ENCODE peak calls at places on chromosomes 11 and 22, in six cellular contexts. S is AG04450, Q is fibroblast of mammary gland, W is lower leg skin, D is heart right ventricle, G is brain microvascular endothelial cell. I is an unnamed sample.

GRCh38 chr11:40274017-40274416 is 1185.4 kb downstream of the LRRC4C start:
- DNase-seq in G (peak; percentile 53), S (no peak), W (no peak), Q (no peak), D (no peak), I (no peak)

GRCh38 chr11:65488273-65489058 is 10.4 kb upstream of the MALAT1 start:
- DNase-seq in W (peak; percentile 92), G (peak; percentile 68), S (no peak), D (peak; percentile 66), Q (peak; percentile 88), I (no peak)

GRCh38 chr11:19931141-19931767 is 218.6 kb downstream of the NAV2 start:
- DNase-seq in G (no peak), S (no peak), D (no peak), Q (peak; percentile 82), W (no peak), I (no peak)

GRCh38 chr11:11836676-11837231 is 5.0 kb upstream of the USP47 start:
- DNase-seq in Q (no peak), G (no peak), D (no peak), W (no peak), S (no peak), I (no peak)

GRCh38 chr11:36447514-36447913 is 62.6 kb downstream of the TRAF6 start:
- DNase-seq in G (no peak), D (no peak), W (no peak), S (no peak), Q (no peak), I (no peak)

GRCh38 chr11:69353696-69354544 is 60.0 kb downstream of the MYEOV start:
- DNase-seq in W (peak; percentile 68), D (no peak), G (peak; percentile 8), Q (no peak), S (no peak), I (no peak)

GRCh38 chr11:47711816-47712215 is 3.4 kb downstream of the AGBL2 start:
- DNase-seq in D (no peak), W (no peak), G (no peak), S (no peak), Q (no peak), I (no peak)

GRCh38 chr11:19498986-19499669 is 213.5 kb upstream of the NAV2 start:
- DNase-seq in D (no peak), Q (peak; percentile 53), W (no peak), S (no peak), G (peak; percentile 21), I (no peak)

GRCh38 chr11:8087185-8087584 is 6.2 kb downstream of the TUB start:
- DNase-seq in D (no peak), G (no peak), W (no peak), Q (no peak), S (no peak), I (no peak)

GRCh38 chr11:64500176-64501013 is 90.6 kb upstream of the SLC22A12 start:
- DNase-seq in Q (peak; percentile 10), D (no peak), G (no peak), S (no peak), W (peak; percentile 76), I (no peak)

GRCh38 chr11:70019576-70020011 is 58.5 kb upstream of the ANO1 start:
- DNase-seq in D (no peak), Q (peak; percentile 69), G (no peak), S (no peak), W (peak; percentile 45), I (no peak)

GRCh38 chr11:32884023-32884422 is 8.6 kb upstream of the QSER1 start:
- DNase-seq in D (no peak), Q (no peak), G (no peak), S (no peak), W (no peak), I (no peak)

GRCh38 chr11:67644042-67644441 is 4.5 kb upstream of the TBX10 start:
- DNase-seq in D (no peak), S (no peak), G (no peak), W (peak; percentile 45), Q (peak; percentile 17), I (no peak)

GRCh38 chr11:108654994-108655631 is 9.8 kb upstream of the DDX10 start:
- DNase-seq in G (peak; percentile 49), D (no peak), Q (peak; percentile 66), S (no peak), W (no peak), I (no peak)

GRCh38 chr11:44470849-44471248 is 94.6 kb upstream of the CD82 start:
- DNase-seq in S (no peak), G (no peak), W (no peak), D (no peak), Q (no peak), I (no peak)

GRCh38 chr11:112719736-112720525 is 241.3 kb upstream of the NCAM1 start:
- DNase-seq in S (no peak), G (no peak), D (no peak), Q (no peak), W (no peak), I (no peak)

GRCh38 chr11:701741-702513 is 4.1 kb upstream of the EPS8L2 start:
- DNase-seq in Q (no peak), W (no peak), D (no peak), S (no peak), G (no peak), I (no peak)

GRCh38 chr22:38715176-38715764 is 9.5 kb downstream of the GTPBP1 start:
- DNase-seq in Q (no peak), D (no peak), W (no peak), S (no peak), G (no peak), I (no peak)

GRCh38 chr22:43388420-43388851 is 23.4 kb upstream of the MPPED1 start:
- DNase-seq in G (peak; percentile 45), S (no peak), W (peak; percentile 95), D (peak; percentile 82), Q (peak; percentile 48), I (no peak)

DNA sequence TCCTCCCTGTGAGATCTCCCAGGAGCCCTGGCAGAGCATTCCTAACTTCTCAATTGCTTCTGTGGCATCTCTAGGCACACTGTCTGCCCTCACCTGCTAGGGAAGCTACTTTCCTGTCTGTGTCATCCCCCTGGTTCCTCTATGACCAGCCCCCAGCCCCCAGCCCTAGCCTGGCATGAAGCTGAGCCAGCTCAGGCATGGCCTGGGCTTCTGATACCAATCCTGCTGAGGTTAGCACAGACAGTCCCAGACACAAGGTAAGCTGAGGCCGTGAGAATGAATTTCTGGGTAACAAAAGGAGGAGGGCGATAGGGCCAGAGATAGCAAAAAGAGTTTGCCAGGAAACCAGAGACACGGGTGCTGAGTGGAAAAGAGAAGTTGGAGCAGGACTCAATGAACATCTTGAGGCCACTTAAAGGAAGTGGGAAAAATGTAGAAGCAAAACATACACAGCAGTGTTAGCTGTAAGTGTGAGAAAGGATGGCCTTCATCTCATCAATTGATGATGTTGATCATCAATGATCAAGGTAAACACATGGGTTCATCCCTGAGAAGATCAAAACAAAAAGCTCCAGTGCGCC is 87.6 kb upstream of the PICALM start:
- DNase-seq in G (no peak), S (no peak), D (no peak), Q (no peak), W (no peak), I (no peak)
- H3K4me3 ChIP-seq in G (no peak overlapping the region), S (no peak overlapping the region), D (no peak overlapping the region), Q (no peak overlapping the region), W (no peak overlapping the region), I (no peak overlapping the region)

GRCh38 chr11:74010306-74010981 is 1.6 kb upstream of the UCP3 start:
- DNase-seq in Q (no peak), S (no peak), G (no peak), W (peak; percentile 81), D (no peak), I (no peak)

GRCh38 chr11:74013141-74013540 is 4.3 kb upstream of the UCP3 start:
- DNase-seq in W (peak; percentile 76), G (no peak), Q (no peak), S (no peak), D (no peak), I (no peak)

GRCh38 chr11:74009675-74010305 is 905 bp upstream of the UCP3 start:
- DNase-seq in G (no peak), S (no peak), W (peak; percentile 46), D (no peak), Q (no peak), I (no peak)

GRCh38 chr11:74011360-74012071 is 2.6 kb upstream of the UCP3 start:
- DNase-seq in W (peak; percentile 66), G (peak; percentile 73), Q (peak; percentile 77), S (no peak), D (no peak), I (peak; percentile 51)

GRCh38 chr11:74012072-74012809 is 3.4 kb upstream of the UCP3 start:
- DNase-seq in D (no peak), Q (no peak), W (peak; percentile 48), G (no peak), S (no peak), I (no peak)
- TF ChIP-seq CTCF in D (no peak), Q (no peak), W (no peak), G (no peak), S (no peak), I (no peak)

GRCh38 chr22:45460288-45461109 is 42.2 kb upstream of the FBLN1 start:
- DNase-seq in D (peak; percentile 80), W (no peak), G (no peak), Q (peak; percentile 90), S (peak; percentile 82), I (no peak)
- H3K4me3 ChIP-seq in D (no peak overlapping the region), W (no peak overlapping the region), G (no peak overlapping the region), Q (no peak overlapping the region), S (no peak overlapping the region), I (no peak overlapping the region)

GRCh38 chr11:119491753-119492455 is 68.9 kb upstream of the THY1 start:
- DNase-seq in W (no peak), Q (peak; percentile 34), G (peak; percentile 26), S (no peak), D (no peak), I (no peak)
- TF ChIP-seq CTCF in W (no peak), Q (peak; percentile 59), G (peak; percentile 68), S (peak; percentile 50), D (peak; percentile 19), I (peak; percentile 43)

DNA sequence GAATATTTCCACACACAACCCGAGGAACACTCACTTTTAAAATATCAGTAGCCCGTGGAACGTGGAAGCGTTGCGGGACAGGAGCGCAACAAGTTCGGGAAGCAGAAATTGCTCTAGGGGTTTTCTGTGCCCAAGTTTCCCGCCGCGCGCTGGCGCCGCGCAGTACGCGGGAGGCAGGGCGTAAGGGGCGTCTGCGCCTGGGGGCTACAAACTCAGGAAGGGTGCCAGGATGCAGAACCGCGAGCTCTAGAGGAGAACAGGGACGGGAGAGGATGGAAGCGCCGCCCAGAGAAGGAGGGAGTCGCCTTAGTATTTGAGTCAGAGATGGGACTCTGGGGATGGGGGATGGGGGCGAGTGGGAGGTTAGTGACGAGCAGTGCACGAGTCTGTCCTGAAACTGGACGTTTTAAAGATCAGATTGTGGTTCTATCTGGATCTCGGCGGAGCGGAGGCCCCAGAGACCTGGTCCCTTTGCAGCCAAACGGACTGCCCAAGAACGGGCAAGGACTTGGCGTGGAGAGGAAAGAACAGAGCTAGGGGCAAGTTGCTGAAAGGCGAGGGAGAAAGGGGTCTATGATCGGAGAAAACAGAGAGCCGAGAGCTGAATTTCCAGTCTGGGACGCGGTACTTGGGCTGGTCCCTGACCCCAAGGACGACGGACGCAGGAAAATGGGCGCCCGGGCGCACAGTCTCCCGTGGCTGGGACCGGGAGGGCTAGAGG is 4.7 kb downstream of the BSX start:
- DNase-seq in G (no peak), D (no peak), W (no peak), Q (no peak), S (no peak), I (no peak)
- H3K4me3 ChIP-seq in G (no peak overlapping the region), D (peak overlapping the region; percentile 29), W (no peak overlapping the region), Q (no peak overlapping the region), S (no peak overlapping the region), I (no peak overlapping the region)